ENCODE peak calls at places on chromosomes 12 and 14, in seven cellular contexts. H is activated gamma-delta T cell treated with Interleukin-2 at 50 U/mL for 16 hours, D is Calu3, B is AG08395, T is brain pericyte, Q is amniotic stem cell, Z is fibroblast of pulmonary artery. I is an unnamed sample.

GRCh38 chr14:100778951-100779690 is 46.8 kb upstream of the MEG3 start:
- DNase-seq in H (no peak), D (no peak), B (no peak), T (no peak), Q (no peak), Z (no peak), I (no peak)

GRCh38 chr12:84738481-84738972 is 174.1 kb downstream of the SLC6A15 start:
- DNase-seq in H (no peak), D (no peak), B (peak; percentile 39), T (no peak), Q (peak; percentile 79), Z (peak; percentile 64), I (no peak)

GRCh38 chr12:22173154-22173553 is 127.1 kb downstream of the CMAS start:
- DNase-seq in H (no peak), D (no peak), B (no peak), T (no peak), Q (no peak), Z (peak; percentile 1), I (no peak)

GRCh38 chr12:130911193-130911592 is 39.3 kb downstream of the RAN start:
- DNase-seq in H (no peak), D (no peak), B (no peak), T (no peak), Q (no peak), Z (no peak), I (no peak)

GRCh38 chr12:122523280-122523679 is 3.5 kb downstream of the RSRC2 start:
- DNase-seq in H (no peak), D (no peak), B (no peak), T (no peak), Q (no peak), Z (peak; percentile 64), I (no peak)

GRCh38 chr12:111180830-111181726 is 187.8 kb downstream of the PHETA1 start:
- DNase-seq in H (no peak), D (no peak), B (no peak), T (no peak), Q (no peak), Z (peak; percentile 63), I (no peak)

GRCh38 chr12:49972641-49973360 is at the start of gene AQP6:
- DNase-seq in H (no peak), D (no peak), B (no peak), T (no peak), Q (no peak), Z (no peak), I (no peak)

GRCh38 chr14:56181666-56182065 is 63.5 kb downstream of the PELI2 start:
- DNase-seq in H (no peak), D (peak; percentile 76), B (no peak), T (no peak), Q (no peak), Z (no peak), I (no peak)

GRCh38 chr12:2682301-2683282 is 112.2 kb upstream of the FKBP4 start:
- DNase-seq in H (peak; percentile 45), D (peak; percentile 50), B (peak; percentile 28), T (no peak), Q (no peak), Z (peak; percentile 42), I (peak; percentile 58)

GRCh38 chr12:128586630-128587029 is 237.1 kb downstream of the SLC15A4 start:
- DNase-seq in H (no peak), D (no peak), B (no peak), T (no peak), Q (no peak), Z (no peak), I (no peak)

GRCh38 chr14:69003626-69004025 is 24.5 kb upstream of the ACTN1 start:
- DNase-seq in H (no peak), D (no peak), B (no peak), T (no peak), Q (no peak), Z (no peak), I (no peak)

GRCh38 chr12:27899151-27899661 is 73.3 kb downstream of the PTHLH start:
- DNase-seq in H (no peak), D (no peak), B (peak; percentile 88), T (peak; percentile 82), Q (peak; percentile 76), Z (peak; percentile 98), I (peak; percentile 66)

GRCh38 chr12:14664434-14665023 is 31.9 kb downstream of the GUCY2C start:
- DNase-seq in H (peak; percentile 9), D (peak; percentile 37), B (peak; percentile 30), T (no peak), Q (no peak), Z (peak; percentile 62), I (no peak)

GRCh38 chr14:42563313-42563712 is 956.6 kb downstream of the LRFN5 start:
- DNase-seq in H (no peak), D (no peak), B (no peak), T (no peak), Q (no peak), Z (no peak), I (no peak)

GRCh38 chr14:89911018-89911919 is 43.3 kb downstream of the EFCAB11 start:
- DNase-seq in H (no peak), D (peak; percentile 8), B (peak; percentile 60), T (no peak), Q (peak; percentile 57), Z (peak; percentile 72), I (peak; percentile 42)

GRCh38 chr14:74574092-74574438 is 38.0 kb downstream of the LTBP2 start:
- DNase-seq in H (no peak), D (no peak), B (no peak), T (no peak), Q (no peak), Z (no peak), I (no peak)